ENCODE peak calls at places on chromosomes 4 and X, in seven cellular contexts. F is AG08395; S is HFFc6; K is activated CD4-positive, CD25-positive, alpha-beta regulatory T cell; Q is naive thymus-derived CD8-positive, alpha-beta T cell; Z is fibroblast of lung; U is activated CD4-positive, alpha-beta T cell treated with anti-CD3 and anti-CD28 coated beads, Interleukin-2, amount 50 U/mL, for 1 hour. W is an unnamed sample.

GRCh38 chr4:176708771-176709311 is 83.9 kb downstream of the VEGFC start:
- DNase-seq in S (no peak), K (no peak), Z (peak), Q (no peak), F (no peak), U (no peak), W (no peak)

GRCh38 chr4:29970626-29971025 is 749.5 kb upstream of the PCDH7 start:
- DNase-seq in F (no peak), Q (no peak), K (no peak), U (no peak), Z (peak), S (peak), W (no peak)

GRCh38 chrX:72713130-72713529 is 976 bp downstream of the PHKA1 start:
- DNase-seq in U (no peak), Z (no peak), S (no peak), K (no peak), Q (no peak), F (no peak), W (no peak)

GRCh38 chr4:139833131-139833930 is 167.7 kb downstream of the MGST2 start:
- DNase-seq in S (no peak), K (no peak), U (no peak), F (no peak), Q (no peak), Z (no peak), W (no peak)

GRCh38 chr4:148503681-148504080 is 61.5 kb upstream of the NR3C2 start:
- DNase-seq in S (no peak), K (no peak), U (no peak), F (no peak), Q (no peak), Z (no peak), W (no peak)

GRCh38 chrX:108642273-108642628 is 94.1 kb downstream of the IRS4 start:
- DNase-seq in K (no peak), Q (no peak), F (no peak), U (no peak), S (no peak), Z (no peak), W (no peak)

GRCh38 chr4:78024085-78024484 is 33.0 kb upstream of the FRAS1 start:
- DNase-seq in Z (no peak), S (no peak), F (peak), U (no peak), Q (no peak), K (no peak), W (no peak)

GRCh38 chr4:152408514-152409327 is 127.2 kb downstream of the FBXW7 start:
- DNase-seq in F (peak), U (no peak), K (no peak), Z (peak), Q (peak), S (peak), W (peak)

GRCh38 chrX:36963069-36963808 is 44.9 kb upstream of the FAM47C start:
- DNase-seq in K (no peak), Z (no peak), U (no peak), F (no peak), Q (no peak), S (no peak), W (no peak)

GRCh38 chr4:141132689-141133145 is 552 bp downstream of the RNF150 start:
- DNase-seq in Z (peak), U (no peak), K (no peak), S (no peak), F (peak), Q (peak), W (no peak)

GRCh38 chr4:87848622-87849351 is 16.0 kb downstream of the MEPE start:
- DNase-seq in F (peak), K (peak), S (peak), Q (peak), Z (peak), U (peak), W (peak)

GRCh38 chr4:88823058-88823919 is 125.7 kb upstream of the NAP1L5 start:
- DNase-seq in F (peak), Q (peak), U (peak), Z (peak), K (peak), S (peak), W (peak)

GRCh38 chr4:114807759-114808404 is 209.3 kb downstream of the UGT8 start:
- DNase-seq in K (no peak), S (no peak), Q (peak), Z (peak), F (peak), U (peak), W (no peak)

GRCh38 chr4:163566257-163566656 is 71.8 kb downstream of the TMA16 start:
- DNase-seq in S (no peak), Z (no peak), Q (no peak), K (no peak), F (no peak), U (no peak), W (no peak)

GRCh38 chrX:103396186-103396585 is 19.8 kb downstream of the BEX3 start:
- DNase-seq in S (peak), F (no peak), K (no peak), Z (peak), Q (no peak), U (no peak), W (no peak)

GRCh38 chr4:69831646-69832325 is 28.2 kb downstream of the SULT1E1 start:
- DNase-seq in S (no peak), U (no peak), Z (no peak), Q (no peak), F (no peak), K (no peak), W (no peak)

GRCh38 chr4:170682511-170682910 is 592.8 kb upstream of the AADAT start:
- DNase-seq in U (no peak), Z (no peak), S (no peak), K (no peak), Q (no peak), F (no peak), W (no peak)

GRCh38 chr4:130110760-130111159 is 1014.8 kb downstream of the C4orf33 start:
- DNase-seq in U (no peak), F (no peak), K (no peak), S (no peak), Z (no peak), Q (no peak), W (no peak)

GRCh38 chr4:73376251-73376650 is 27.8 kb upstream of the ALB start:
- DNase-seq in S (no peak), U (no peak), Z (no peak), F (no peak), K (no peak), Q (no peak), W (no peak)

GRCh38 chr4:72375050-72375736 is 193.8 kb downstream of the ADAMTS3 start:
- DNase-seq in S (peak), U (no peak), K (no peak), Q (no peak), F (peak), Z (peak), W (no peak)

GRCh38 chrX:48025561-48025960 is 18.8 kb downstream of the SPACA5 start:
- DNase-seq in U (peak), S (peak), Q (peak), Z (peak), F (peak), K (no peak), W (no peak)

GRCh38 chr4:16269742-16270522 is 43.7 kb upstream of the TAPT1 start:
- DNase-seq in K (no peak), S (peak), Z (peak), Q (no peak), F (peak), U (no peak), W (no peak)

GRCh38 chr4:146222313-146222712 is 8.0 kb downstream of the REELD1 start:
- DNase-seq in U (no peak), Q (no peak), F (peak), K (no peak), S (peak), Z (peak), W (no peak)

GRCh38 chr4:10783351-10783750 is 98.8 kb upstream of the CLNK start:
- DNase-seq in F (no peak), U (no peak), Z (peak), K (no peak), S (peak), Q (no peak), W (no peak)

GRCh38 chr4:83866821-83867220 is 330.9 kb downstream of the GPAT3 start:
- DNase-seq in F (no peak), S (no peak), Q (no peak), K (no peak), Z (peak), U (no peak), W (no peak)

GRCh38 chrX:108734426-108734825 is 1.9 kb downstream of the IRS4 start:
- DNase-seq in Z (no peak), F (no peak), U (no peak), Q (no peak), K (no peak), S (no peak), W (no peak)

GRCh38 chr4:141465151-141465550 is 171.2 kb upstream of the IL15 start:
- DNase-seq in Q (no peak), F (no peak), U (no peak), Z (no peak), S (no peak), K (no peak), W (no peak)

W was measured in stimulated activated CD4-positive, alpha-beta T cell treated with anti-CD3 and anti-CD28 coated beads, Interleukin-12 subunit alpha, Interleukin-12 subunit beta, amount 100 ng/mL, for 48 hours.